ENCODE peak calls at places on chromosomes 3 and 15, in six cellular contexts. One of them, this sample, is unnamed.

GRCh38 chr3:152976232-152976631 is 141.3 kb downstream of the P2RY1 start:
- DNase-seq in CD4-positive, CD25-positive, alpha-beta regulatory T cell: no peak
- DNase-seq in MV-4-11: no peak
- DNase-seq in DMS 273 treated with DMSO at 0.1 percent for 48 hours: no peak
- DNase-seq in type B pancreatic cell: no peak
- DNase-seq in stromal cell of bone marrow: no peak
- DNase-seq in this sample: no peak

GRCh38 chr3:52272831-52273230 is 5.6 kb downstream of the WDR82 start:
- DNase-seq in CD4-positive, CD25-positive, alpha-beta regulatory T cell: no peak
- DNase-seq in MV-4-11: no peak
- DNase-seq in DMS 273 treated with DMSO at 0.1 percent for 48 hours: no peak
- DNase-seq in type B pancreatic cell: no peak
- DNase-seq in stromal cell of bone marrow: no peak
- DNase-seq in this sample: no peak

GRCh38 chr15:49718846-49719245 is 98.0 kb downstream of the DTWD1 start:
- DNase-seq in CD4-positive, CD25-positive, alpha-beta regulatory T cell: no peak
- DNase-seq in MV-4-11: peak; percentile 10
- DNase-seq in DMS 273 treated with DMSO at 0.1 percent for 48 hours: no peak
- DNase-seq in type B pancreatic cell: no peak
- DNase-seq in stromal cell of bone marrow: no peak
- DNase-seq in this sample: no peak

GRCh38 chr15:68256675-68257450 is 20.7 kb upstream of the FEM1B start:
- DNase-seq in CD4-positive, CD25-positive, alpha-beta regulatory T cell: peak; percentile 23
- DNase-seq in MV-4-11: peak; percentile 90
- DNase-seq in DMS 273 treated with DMSO at 0.1 percent for 48 hours: no peak
- DNase-seq in type B pancreatic cell: peak; percentile 92
- DNase-seq in stromal cell of bone marrow: peak; percentile 80
- DNase-seq in this sample: peak; percentile 84

GRCh38 chr3:10867384-10867783 is 51.4 kb downstream of the SLC6A11 start:
- DNase-seq in CD4-positive, CD25-positive, alpha-beta regulatory T cell: no peak
- DNase-seq in MV-4-11: peak; percentile 5
- DNase-seq in DMS 273 treated with DMSO at 0.1 percent for 48 hours: no peak
- DNase-seq in type B pancreatic cell: no peak
- DNase-seq in stromal cell of bone marrow: no peak
- DNase-seq in this sample: no peak

GRCh38 chr15:64897345-64897985 is 14.2 kb upstream of the ANKDD1A start:
- DNase-seq in CD4-positive, CD25-positive, alpha-beta regulatory T cell: no peak
- DNase-seq in MV-4-11: peak; percentile 27
- DNase-seq in DMS 273 treated with DMSO at 0.1 percent for 48 hours: no peak
- DNase-seq in type B pancreatic cell: no peak
- DNase-seq in stromal cell of bone marrow: peak; percentile 48
- DNase-seq in this sample: no peak

GRCh38 chr15:78075490-78076230 is 1.9 kb downstream of the TBC1D2B start:
- DNase-seq in CD4-positive, CD25-positive, alpha-beta regulatory T cell: no peak
- DNase-seq in MV-4-11: no peak
- DNase-seq in DMS 273 treated with DMSO at 0.1 percent for 48 hours: peak; percentile 45
- DNase-seq in type B pancreatic cell: no peak
- DNase-seq in stromal cell of bone marrow: peak; percentile 80
- DNase-seq in this sample: no peak

GRCh38 chr15:72784233-72784876 is 797 bp upstream of the ADPGK start:
- DNase-seq in CD4-positive, CD25-positive, alpha-beta regulatory T cell: no peak
- DNase-seq in MV-4-11: peak; percentile 93
- DNase-seq in DMS 273 treated with DMSO at 0.1 percent for 48 hours: peak; percentile 60
- DNase-seq in type B pancreatic cell: no peak
- DNase-seq in stromal cell of bone marrow: peak; percentile 86
- DNase-seq in this sample: peak; percentile 52

GRCh38 chr3:17195192-17195611 is 310.4 kb downstream of the PLCL2 start:
- DNase-seq in CD4-positive, CD25-positive, alpha-beta regulatory T cell: no peak
- DNase-seq in MV-4-11: peak; percentile 69
- DNase-seq in DMS 273 treated with DMSO at 0.1 percent for 48 hours: peak; percentile 80
- DNase-seq in type B pancreatic cell: no peak
- DNase-seq in stromal cell of bone marrow: no peak
- DNase-seq in this sample: peak; percentile 77

GRCh38 chr3:94146455-94146854 is 83.6 kb downstream of the NSUN3 start:
- DNase-seq in CD4-positive, CD25-positive, alpha-beta regulatory T cell: no peak
- DNase-seq in MV-4-11: no peak
- DNase-seq in DMS 273 treated with DMSO at 0.1 percent for 48 hours: no peak
- DNase-seq in type B pancreatic cell: no peak
- DNase-seq in stromal cell of bone marrow: no peak
- DNase-seq in this sample: no peak

GRCh38 chr15:63598467-63599400 is 1.5 kb downstream of the FBXL22 start:
- DNase-seq in CD4-positive, CD25-positive, alpha-beta regulatory T cell: no peak
- DNase-seq in MV-4-11: no peak
- DNase-seq in DMS 273 treated with DMSO at 0.1 percent for 48 hours: no peak
- DNase-seq in type B pancreatic cell: no peak
- DNase-seq in stromal cell of bone marrow: no peak
- DNase-seq in this sample: no peak

GRCh38 chr3:130731817-130732216 is 14.8 kb downstream of the PIK3R4 start:
- DNase-seq in CD4-positive, CD25-positive, alpha-beta regulatory T cell: no peak
- DNase-seq in MV-4-11: no peak
- DNase-seq in DMS 273 treated with DMSO at 0.1 percent for 48 hours: no peak
- DNase-seq in type B pancreatic cell: no peak
- DNase-seq in stromal cell of bone marrow: no peak
- DNase-seq in this sample: no peak

GRCh38 chr15:43763819-43764446 is 12.8 kb downstream of the ELL3 start:
- DNase-seq in CD4-positive, CD25-positive, alpha-beta regulatory T cell: no peak
- DNase-seq in MV-4-11: no peak
- DNase-seq in DMS 273 treated with DMSO at 0.1 percent for 48 hours: no peak
- DNase-seq in type B pancreatic cell: no peak
- DNase-seq in stromal cell of bone marrow: no peak
- DNase-seq in this sample: no peak

GRCh38 chr3:27607370-27607769 is 114.8 kb downstream of the EOMES start:
- DNase-seq in CD4-positive, CD25-positive, alpha-beta regulatory T cell: no peak
- DNase-seq in MV-4-11: peak; percentile 43
- DNase-seq in DMS 273 treated with DMSO at 0.1 percent for 48 hours: no peak
- DNase-seq in type B pancreatic cell: no peak
- DNase-seq in stromal cell of bone marrow: no peak
- DNase-seq in this sample: no peak

GRCh38 chr3:64667138-64667537 is 20.7 kb downstream of the ADAMTS9 start:
- DNase-seq in CD4-positive, CD25-positive, alpha-beta regulatory T cell: no peak
- DNase-seq in MV-4-11: no peak
- DNase-seq in DMS 273 treated with DMSO at 0.1 percent for 48 hours: no peak
- DNase-seq in type B pancreatic cell: no peak
- DNase-seq in stromal cell of bone marrow: no peak
- DNase-seq in this sample: no peak

GRCh38 chr3:36729204-36730056 is 34.9 kb downstream of the DCLK3 start:
- DNase-seq in CD4-positive, CD25-positive, alpha-beta regulatory T cell: peak; percentile 29
- DNase-seq in MV-4-11: peak; percentile 34
- DNase-seq in DMS 273 treated with DMSO at 0.1 percent for 48 hours: peak; percentile 40
- DNase-seq in type B pancreatic cell: no peak
- DNase-seq in stromal cell of bone marrow: peak; percentile 37
- DNase-seq in this sample: peak; percentile 28

This sample was measured in AG09319.